ENCODE peak calls at places on chromosomes 3 and 15, in seven cellular contexts. C, N, V, A, M, H and L are unnamed samples.

GRCh38 chr3:125150525-125151436 is 61.8 kb downstream of the SLC12A8 start:
- DNase-seq in V (peak), C (peak), A (no peak), H (peak), N (peak), M (peak), L (peak)

GRCh38 chr3:52722491-52722890 is 16.6 kb downstream of the SPCS1 start:
- DNase-seq in M (no peak), N (no peak), C (no peak), V (no peak), H (no peak), A (no peak), L (no peak)

GRCh38 chr3:45665101-45665572 is 24.1 kb upstream of the SACM1L start:
- DNase-seq in M (peak), C (peak), H (peak), N (peak), V (peak), A (peak), L (peak)

GRCh38 chr3:81869380-81869779 is 107.9 kb upstream of the GBE1 start:
- DNase-seq in A (no peak), C (no peak), M (no peak), H (no peak), N (no peak), V (no peak), L (no peak)

GRCh38 chr3:32143849-32144757 is 37.7 kb downstream of the GPD1L start:
- DNase-seq in M (peak), N (peak), V (peak), H (peak), C (peak), A (no peak), L (peak)

GRCh38 chr3:126654571-126655393 is at the start of gene TXNRD3:
- DNase-seq in A (peak), H (peak), C (peak), M (peak), N (peak), V (peak), L (peak)

GRCh38 chr3:106249159-106249558 is 380.3 kb upstream of the CBLB start:
- DNase-seq in H (peak), M (no peak), C (no peak), N (no peak), V (no peak), A (no peak), L (no peak)

GRCh38 chr3:15974647-15975046 is 176.9 kb upstream of the ANKRD28 start:
- DNase-seq in V (no peak), A (no peak), H (no peak), C (no peak), N (peak), M (no peak), L (no peak)

GRCh38 chr15:70437089-70437488 is 326.3 kb downstream of the UACA start:
- DNase-seq in M (no peak), N (no peak), A (peak), H (no peak), C (no peak), V (no peak), L (no peak)

GRCh38 chr3:149417174-149417573 is 39.7 kb upstream of the TM4SF1 start:
- DNase-seq in A (no peak), V (no peak), N (no peak), H (no peak), M (no peak), C (no peak), L (no peak)

GRCh38 chr15:43515731-43516130 is 1.7 kb upstream of the MAP1A start:
- DNase-seq in N (no peak), A (no peak), C (no peak), M (no peak), V (no peak), H (no peak), L (no peak)

GRCh38 chr3:136960838-136961836 is 3.4 kb downstream of the IL20RB start:
- DNase-seq in H (no peak), A (no peak), N (no peak), M (no peak), C (peak), V (no peak), L (no peak)

GRCh38 chr15:74978503-74978902 is 16.9 kb upstream of the SCAMP5 start:
- DNase-seq in V (no peak), H (peak), N (no peak), C (no peak), M (no peak), A (no peak), L (peak)

GRCh38 chr3:46930945-46931403 is 45.6 kb downstream of the CCDC12 start:
- DNase-seq in V (peak), A (no peak), N (no peak), M (no peak), C (no peak), H (no peak), L (peak)

GRCh38 chr15:31502541-31503229 is 176.1 kb downstream of the KLF13 start:
- DNase-seq in A (no peak), N (no peak), M (no peak), V (no peak), H (no peak), C (no peak), L (no peak)

GRCh38 chr3:47912006-47912504 is 104.2 kb downstream of the MAP4 start:
- DNase-seq in C (no peak), A (no peak), H (peak), M (no peak), V (no peak), N (no peak), L (no peak)

GRCh38 chr15:76335129-76335850 is 1.3 kb upstream of the ISL2 start:
- DNase-seq in H (no peak), M (no peak), N (no peak), V (no peak), A (no peak), C (no peak), L (no peak)

DNA sequence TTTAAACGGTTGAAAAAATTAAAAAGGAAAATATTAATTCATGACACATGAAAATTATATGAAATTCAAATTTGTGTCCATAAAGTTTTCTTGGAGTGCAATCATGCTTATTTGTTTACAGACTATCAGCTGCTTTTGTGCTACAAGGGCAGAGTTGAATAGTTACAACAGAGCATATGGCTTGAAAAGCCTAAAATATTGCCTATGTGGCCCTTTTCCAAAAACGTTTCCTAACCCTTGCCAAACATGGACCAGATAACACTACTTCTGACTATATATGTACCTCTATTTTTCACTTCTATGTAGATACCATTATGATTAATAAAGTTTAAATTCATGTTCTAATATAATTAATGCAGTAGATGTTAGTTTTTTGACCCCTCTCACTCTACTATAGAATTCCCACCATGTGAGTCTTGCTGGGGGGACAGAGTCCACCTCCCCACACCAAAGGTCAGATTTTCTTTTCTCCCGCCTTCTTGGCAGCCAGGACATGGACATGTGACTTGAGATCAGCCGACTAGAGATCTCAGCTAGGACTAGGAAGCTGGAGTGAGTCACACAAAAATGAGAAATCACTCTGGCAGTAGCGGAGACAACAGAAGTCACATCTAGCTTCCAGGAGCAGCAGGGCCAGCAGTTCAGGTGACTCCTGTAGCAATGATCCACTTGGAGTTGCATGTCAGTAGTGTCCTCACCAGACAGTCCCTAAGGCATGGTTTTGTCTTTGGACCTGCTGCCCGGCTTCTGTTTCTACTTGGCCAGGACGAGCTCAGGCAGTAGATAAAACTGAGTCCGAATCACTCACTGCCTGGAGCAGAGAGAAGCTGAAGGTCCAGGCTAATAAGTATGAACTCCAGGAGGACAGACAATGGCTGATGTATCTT is 22.4 kb downstream of the CIAO2A start:
- DNase-seq in A (peak), H (peak), M (peak), N (no peak), C (peak), V (peak), L (peak)
- H3K27ac ChIP-seq in A (peak), H (peak), M (peak), N (peak), C (peak), V (peak), L (peak)

DNA sequence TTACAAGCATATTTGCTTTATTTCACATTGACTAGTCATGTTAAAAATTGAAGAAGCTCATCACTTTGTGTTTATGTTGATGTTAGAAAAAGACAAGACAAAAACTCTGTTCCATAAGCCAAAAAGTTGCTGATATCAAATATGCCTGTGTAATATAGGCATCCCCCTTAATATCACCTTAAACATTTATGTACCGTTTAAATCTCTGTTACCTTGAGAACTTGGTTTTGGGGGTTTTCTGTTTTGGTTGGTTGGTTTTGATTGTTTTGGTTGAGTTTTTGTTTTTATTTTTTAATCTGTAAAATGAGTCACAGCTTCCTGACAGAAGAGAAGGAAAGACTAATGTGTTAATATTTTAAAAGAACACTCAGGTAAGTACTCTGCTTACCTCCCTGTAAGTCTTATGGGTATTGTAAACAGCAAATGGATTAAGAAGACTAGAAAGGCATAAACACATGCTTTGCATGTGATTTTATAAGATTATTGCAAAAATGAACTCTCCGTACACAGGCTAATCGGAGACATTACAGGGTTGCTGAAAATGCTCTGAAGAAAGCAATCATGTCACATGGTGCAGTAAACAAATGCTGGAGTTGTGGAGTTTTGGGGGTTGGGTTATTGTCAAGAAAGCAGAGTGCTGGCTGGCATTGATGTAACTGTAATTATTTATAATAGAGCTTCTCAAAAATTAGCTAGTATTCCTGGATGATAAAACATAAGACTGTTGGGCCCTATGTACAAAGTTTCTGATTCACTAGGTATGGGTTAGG is 69.5 kb upstream of the MBNL1 start:
- DNase-seq in A (no peak), M (no peak), N (no peak), V (no peak), H (no peak), C (no peak), L (no peak)
- H3K4me3 ChIP-seq in A (no peak), M (no peak), N (peak), V (no peak), H (no peak), C (no peak), L (no peak)

GRCh38 chr15:64883997-64884511 is 27.6 kb upstream of the ANKDD1A start:
- DNase-seq in M (peak), H (peak), V (peak), N (no peak), C (peak), A (peak), L (peak)
- TF ChIP-seq POLR2A in M (no peak), H (peak), V (no peak), N (no peak), C (no peak), A (no peak), L (no peak)

DNA sequence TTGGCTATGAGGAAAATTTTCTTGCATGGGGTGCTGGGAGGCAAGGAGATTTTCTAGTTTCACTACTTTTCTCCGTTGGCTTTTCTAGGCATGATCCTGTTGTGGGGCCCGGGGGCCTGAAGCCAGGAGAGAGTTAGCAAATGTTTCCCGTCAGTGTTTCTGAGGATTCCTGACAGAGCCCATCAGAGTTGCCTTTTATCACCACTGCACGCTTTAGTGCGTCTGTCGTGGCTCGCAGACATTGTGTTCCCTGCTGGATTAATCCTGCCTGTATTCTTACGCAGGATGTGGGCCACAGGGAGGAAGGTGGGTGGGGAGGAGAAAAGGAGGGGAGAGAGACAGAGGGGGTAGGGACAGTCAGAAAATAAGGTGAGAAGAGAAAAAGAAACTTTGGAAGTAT is 18.1 kb upstream of the BOC start:
- DNase-seq in A (no peak), H (no peak), N (no peak), V (no peak), M (no peak), C (no peak), L (peak)
- H3K27ac ChIP-seq in A (no peak), H (no peak), N (no peak), V (no peak), M (peak), C (no peak), L (peak)

DNA sequence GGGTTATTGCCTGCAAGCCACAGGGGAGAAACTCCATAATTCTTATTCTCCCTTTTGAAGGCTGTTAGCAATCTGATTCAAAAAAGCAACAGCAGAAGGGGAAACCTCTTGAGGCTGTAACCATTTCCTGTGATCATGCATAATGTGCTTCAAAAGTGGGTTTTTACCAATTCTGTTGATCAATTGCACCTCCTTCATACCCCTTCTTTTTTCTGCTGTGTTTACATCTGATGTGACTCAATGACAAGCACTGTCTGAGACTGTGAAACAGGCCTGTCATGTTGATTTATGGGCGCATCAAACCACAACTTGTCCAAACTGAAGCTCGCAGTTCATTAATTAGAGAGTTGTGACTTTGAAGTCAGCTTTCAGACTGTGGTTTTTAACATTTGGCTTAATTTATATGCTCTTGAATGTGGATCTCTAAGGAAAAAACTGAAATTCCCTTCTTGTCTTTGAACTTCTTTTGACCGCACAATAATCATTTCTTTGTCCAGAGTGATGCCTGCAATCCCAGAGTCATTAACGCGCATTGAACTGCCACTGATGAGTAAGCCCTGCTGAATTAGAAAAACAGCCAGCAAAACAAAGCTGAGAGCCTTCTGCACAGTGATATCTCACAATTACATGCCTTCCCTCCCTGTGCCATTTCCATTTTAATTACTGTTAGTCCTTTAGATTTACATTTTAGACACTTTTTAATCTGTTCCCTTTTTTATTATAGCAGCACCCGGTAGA is 532.8 kb downstream of the FOXP1 start:
- DNase-seq in A (no peak), M (no peak), V (peak), C (no peak), H (peak), N (no peak), L (no peak)
- H3K4me3 ChIP-seq in A (no peak), M (no peak), V (no peak), C (no peak), H (no peak), N (no peak), L (no peak)